ENCODE peak calls at places on chromosome 16, in eight cellular contexts. One of them, this sample, is unnamed.

GRCh38 chr16:85615014-85615851 is 2.1 kb downstream of the GSE1 start:
- DNase-seq in activated CD8-positive, alpha-beta T cell treated with anti-CD3 and anti-CD28 coated beads for 36 hours: peak
- DNase-seq in WTC11: peak
- DNase-seq in AG04450: no peak
- DNase-seq in pancreas: peak
- DNase-seq in GM20000: no peak
- DNase-seq in GM13976: no peak
- DNase-seq in kidney: peak
- DNase-seq in this sample: peak

GRCh38 chr16:12061336-12062055 is 85.0 kb downstream of the SNX29 start:
- DNase-seq in AG04450: no peak
- DNase-seq in pancreas: no peak
- DNase-seq in WTC11: no peak
- DNase-seq in kidney: peak
- DNase-seq in GM13976: peak
- DNase-seq in activated CD8-positive, alpha-beta T cell treated with anti-CD3 and anti-CD28 coated beads for 36 hours: no peak
- DNase-seq in GM20000: no peak
- DNase-seq in this sample: no peak

GRCh38 chr16:78894872-78895271 is 705.7 kb downstream of the MAF start:
- DNase-seq in activated CD8-positive, alpha-beta T cell treated with anti-CD3 and anti-CD28 coated beads for 36 hours: no peak
- DNase-seq in WTC11: no peak
- DNase-seq in GM20000: no peak
- DNase-seq in pancreas: no peak
- DNase-seq in kidney: no peak
- DNase-seq in AG04450: no peak
- DNase-seq in GM13976: no peak
- DNase-seq in this sample: no peak

GRCh38 chr16:83675136-83675535 is 132.6 kb upstream of the HSBP1 start:
- DNase-seq in GM20000: no peak
- DNase-seq in AG04450: no peak
- DNase-seq in activated CD8-positive, alpha-beta T cell treated with anti-CD3 and anti-CD28 coated beads for 36 hours: no peak
- DNase-seq in kidney: no peak
- DNase-seq in pancreas: no peak
- DNase-seq in WTC11: no peak
- DNase-seq in GM13976: no peak
- DNase-seq in this sample: no peak

GRCh38 chr16:4273858-4274291 is 1.1 kb upstream of the TFAP4 start:
- DNase-seq in GM13976: peak
- DNase-seq in activated CD8-positive, alpha-beta T cell treated with anti-CD3 and anti-CD28 coated beads for 36 hours: peak
- DNase-seq in pancreas: peak
- DNase-seq in GM20000: peak
- DNase-seq in WTC11: peak
- DNase-seq in kidney: peak
- DNase-seq in AG04450: no peak
- DNase-seq in this sample: peak

GRCh38 chr16:11655655-11656054 is 12.6 kb upstream of the SNN start:
- DNase-seq in kidney: no peak
- DNase-seq in GM13976: no peak
- DNase-seq in GM20000: no peak
- DNase-seq in activated CD8-positive, alpha-beta T cell treated with anti-CD3 and anti-CD28 coated beads for 36 hours: no peak
- DNase-seq in WTC11: no peak
- DNase-seq in pancreas: no peak
- DNase-seq in AG04450: no peak
- DNase-seq in this sample: no peak

GRCh38 chr16:51287231-51287630 is 136.2 kb upstream of the SALL1 start:
- DNase-seq in AG04450: no peak
- DNase-seq in WTC11: no peak
- DNase-seq in activated CD8-positive, alpha-beta T cell treated with anti-CD3 and anti-CD28 coated beads for 36 hours: no peak
- DNase-seq in GM20000: no peak
- DNase-seq in GM13976: no peak
- DNase-seq in kidney: no peak
- DNase-seq in pancreas: no peak
- DNase-seq in this sample: peak

GRCh38 chr16:23385441-23385840 is 67.5 kb downstream of the COG7 start:
- DNase-seq in activated CD8-positive, alpha-beta T cell treated with anti-CD3 and anti-CD28 coated beads for 36 hours: no peak
- DNase-seq in pancreas: no peak
- DNase-seq in GM13976: no peak
- DNase-seq in WTC11: no peak
- DNase-seq in GM20000: no peak
- DNase-seq in kidney: peak
- DNase-seq in AG04450: no peak
- DNase-seq in this sample: no peak

GRCh38 chr16:73215482-73216377 is 167.8 kb upstream of the ZFHX3 start:
- DNase-seq in WTC11: no peak
- DNase-seq in kidney: no peak
- DNase-seq in AG04450: peak
- DNase-seq in GM13976: no peak
- DNase-seq in pancreas: no peak
- DNase-seq in activated CD8-positive, alpha-beta T cell treated with anti-CD3 and anti-CD28 coated beads for 36 hours: no peak
- DNase-seq in GM20000: no peak
- DNase-seq in this sample: no peak

GRCh38 chr16:64826374-64826773 is 295.5 kb downstream of the CDH11 start:
- DNase-seq in pancreas: no peak
- DNase-seq in GM20000: no peak
- DNase-seq in GM13976: no peak
- DNase-seq in AG04450: no peak
- DNase-seq in WTC11: no peak
- DNase-seq in kidney: no peak
- DNase-seq in activated CD8-positive, alpha-beta T cell treated with anti-CD3 and anti-CD28 coated beads for 36 hours: no peak
- DNase-seq in this sample: no peak

GRCh38 chr16:88810868-88811599 is 694 bp downstream of the APRT start:
- DNase-seq in pancreas: peak
- DNase-seq in GM20000: peak
- DNase-seq in kidney: peak
- DNase-seq in AG04450: peak
- DNase-seq in GM13976: peak
- DNase-seq in WTC11: no peak
- DNase-seq in activated CD8-positive, alpha-beta T cell treated with anti-CD3 and anti-CD28 coated beads for 36 hours: peak
- DNase-seq in this sample: peak

GRCh38 chr16:79372504-79373184 is 227.9 kb downstream of the MAF start:
- DNase-seq in AG04450: no peak
- DNase-seq in kidney: no peak
- DNase-seq in WTC11: no peak
- DNase-seq in GM13976: no peak
- DNase-seq in GM20000: no peak
- DNase-seq in activated CD8-positive, alpha-beta T cell treated with anti-CD3 and anti-CD28 coated beads for 36 hours: peak
- DNase-seq in pancreas: no peak
- DNase-seq in this sample: no peak

GRCh38 chr16:75256059-75256870 is 4.8 kb upstream of the BCAR1 start:
- DNase-seq in activated CD8-positive, alpha-beta T cell treated with anti-CD3 and anti-CD28 coated beads for 36 hours: no peak
- DNase-seq in AG04450: no peak
- DNase-seq in kidney: peak
- DNase-seq in pancreas: no peak
- DNase-seq in GM20000: no peak
- DNase-seq in GM13976: no peak
- DNase-seq in WTC11: peak
- DNase-seq in this sample: no peak

GRCh38 chr16:21663889-21664647 is at the start of gene OTOA:
- DNase-seq in activated CD8-positive, alpha-beta T cell treated with anti-CD3 and anti-CD28 coated beads for 36 hours: peak
- DNase-seq in kidney: peak
- DNase-seq in AG04450: no peak
- DNase-seq in pancreas: no peak
- DNase-seq in WTC11: peak
- DNase-seq in GM13976: peak
- DNase-seq in GM20000: no peak
- DNase-seq in this sample: peak

GRCh38 chr16:70638814-70639792 is 7.3 kb upstream of the IL34 start:
- DNase-seq in kidney: no peak
- DNase-seq in pancreas: no peak
- DNase-seq in AG04450: peak
- DNase-seq in GM20000: no peak
- DNase-seq in activated CD8-positive, alpha-beta T cell treated with anti-CD3 and anti-CD28 coated beads for 36 hours: no peak
- DNase-seq in WTC11: no peak
- DNase-seq in GM13976: no peak
- DNase-seq in this sample: no peak

GRCh38 chr16:79712273-79712672 is 111.7 kb upstream of the MAF start:
- DNase-seq in kidney: no peak
- DNase-seq in GM20000: no peak
- DNase-seq in GM13976: no peak
- DNase-seq in activated CD8-positive, alpha-beta T cell treated with anti-CD3 and anti-CD28 coated beads for 36 hours: no peak
- DNase-seq in pancreas: no peak
- DNase-seq in AG04450: no peak
- DNase-seq in WTC11: no peak
- DNase-seq in this sample: no peak

GRCh38 chr16:64590516-64590915 is 531.3 kb downstream of the CDH11 start:
- DNase-seq in WTC11: no peak
- DNase-seq in pancreas: no peak
- DNase-seq in activated CD8-positive, alpha-beta T cell treated with anti-CD3 and anti-CD28 coated beads for 36 hours: no peak
- DNase-seq in AG04450: no peak
- DNase-seq in GM13976: no peak
- DNase-seq in GM20000: no peak
- DNase-seq in kidney: no peak
- DNase-seq in this sample: no peak

DNA sequence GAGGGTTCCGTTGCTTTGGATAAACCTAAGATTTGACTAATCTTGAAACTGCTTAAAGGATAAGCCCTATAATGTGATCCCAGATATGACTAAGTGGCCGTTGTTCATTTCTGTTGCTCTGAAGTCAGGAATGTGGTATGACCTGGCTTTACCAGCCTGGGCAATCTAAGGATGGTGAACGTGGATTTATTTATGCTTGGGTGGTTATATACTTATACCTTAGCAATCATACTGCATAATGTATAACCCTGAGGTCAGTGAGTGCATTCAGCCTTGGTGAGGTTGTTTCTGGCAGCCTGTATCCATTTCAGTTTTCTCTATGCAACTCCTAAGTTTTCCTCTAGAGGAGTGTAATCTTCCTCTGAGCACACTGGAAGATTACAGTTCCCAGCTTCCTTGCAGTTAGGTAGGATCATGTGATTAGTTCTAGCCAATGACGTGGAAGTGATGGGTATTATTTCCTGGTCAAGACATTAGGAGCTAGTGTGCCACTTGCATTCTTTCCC is 41.9 kb downstream of the FTO start:
- DNase-seq in pancreas: no peak
- DNase-seq in WTC11: no peak
- DNase-seq in activated CD8-positive, alpha-beta T cell treated with anti-CD3 and anti-CD28 coated beads for 36 hours: no peak
- DNase-seq in kidney: no peak
- DNase-seq in GM20000: no peak
- DNase-seq in GM13976: no peak
- DNase-seq in AG04450: no peak
- DNase-seq in this sample: no peak
- TF ChIP-seq CTCF in pancreas: no peak
- TF ChIP-seq CTCF in WTC11: no peak
- TF ChIP-seq CTCF in activated CD8-positive, alpha-beta T cell treated with anti-CD3 and anti-CD28 coated beads for 36 hours: no peak
- TF ChIP-seq CTCF in kidney: no peak
- TF ChIP-seq CTCF in GM20000: no peak
- TF ChIP-seq CTCF in GM13976: no peak
- TF ChIP-seq CTCF in AG04450: peak
- TF ChIP-seq CTCF in this sample: no peak

GRCh38 chr16:19213885-19214284 is 45.8 kb downstream of the SYT17 start:
- DNase-seq in GM13976: no peak
- DNase-seq in activated CD8-positive, alpha-beta T cell treated with anti-CD3 and anti-CD28 coated beads for 36 hours: peak
- DNase-seq in AG04450: no peak
- DNase-seq in WTC11: no peak
- DNase-seq in pancreas: no peak
- DNase-seq in kidney: no peak
- DNase-seq in GM20000: no peak
- DNase-seq in this sample: no peak
- TF ChIP-seq CTCF in GM13976: no peak
- TF ChIP-seq CTCF in activated CD8-positive, alpha-beta T cell treated with anti-CD3 and anti-CD28 coated beads for 36 hours: peak
- TF ChIP-seq CTCF in AG04450: no peak
- TF ChIP-seq CTCF in WTC11: no peak
- TF ChIP-seq CTCF in pancreas: no peak
- TF ChIP-seq CTCF in kidney: no peak
- TF ChIP-seq CTCF in GM20000: no peak
- TF ChIP-seq CTCF in this sample: no peak

GRCh38 chr16:57951204-57951960 is 19.5 kb downstream of the CNGB1 start:
- DNase-seq in GM20000: no peak
- DNase-seq in GM13976: no peak
- DNase-seq in kidney: no peak
- DNase-seq in AG04450: no peak
- DNase-seq in WTC11: no peak
- DNase-seq in pancreas: no peak
- DNase-seq in activated CD8-positive, alpha-beta T cell treated with anti-CD3 and anti-CD28 coated beads for 36 hours: no peak
- DNase-seq in this sample: no peak

GRCh38 chr16:57950382-57950781 is 20.5 kb downstream of the CNGB1 start:
- DNase-seq in kidney: no peak
- DNase-seq in GM13976: no peak
- DNase-seq in GM20000: no peak
- DNase-seq in WTC11: no peak
- DNase-seq in AG04450: no peak
- DNase-seq in activated CD8-positive, alpha-beta T cell treated with anti-CD3 and anti-CD28 coated beads for 36 hours: no peak
- DNase-seq in pancreas: no peak
- DNase-seq in this sample: no peak

GRCh38 chr16:57949595-57950238 is 21.2 kb downstream of the CNGB1 start:
- DNase-seq in activated CD8-positive, alpha-beta T cell treated with anti-CD3 and anti-CD28 coated beads for 36 hours: no peak
- DNase-seq in GM20000: no peak
- DNase-seq in AG04450: no peak
- DNase-seq in GM13976: no peak
- DNase-seq in kidney: no peak
- DNase-seq in WTC11: no peak
- DNase-seq in pancreas: no peak
- DNase-seq in this sample: no peak

GRCh38 chr16:57948027-57948426 is 22.9 kb downstream of the CNGB1 start:
- DNase-seq in GM13976: no peak
- DNase-seq in AG04450: no peak
- DNase-seq in activated CD8-positive, alpha-beta T cell treated with anti-CD3 and anti-CD28 coated beads for 36 hours: no peak
- DNase-seq in GM20000: no peak
- DNase-seq in kidney: no peak
- DNase-seq in WTC11: no peak
- DNase-seq in pancreas: no peak
- DNase-seq in this sample: no peak

GRCh38 chr16:57949013-57949412 is 21.9 kb downstream of the CNGB1 start:
- DNase-seq in WTC11: no peak
- DNase-seq in activated CD8-positive, alpha-beta T cell treated with anti-CD3 and anti-CD28 coated beads for 36 hours: no peak
- DNase-seq in AG04450: no peak
- DNase-seq in GM13976: no peak
- DNase-seq in kidney: peak
- DNase-seq in GM20000: no peak
- DNase-seq in pancreas: no peak
- DNase-seq in this sample: no peak
- TF ChIP-seq CTCF in WTC11: no peak
- TF ChIP-seq CTCF in activated CD8-positive, alpha-beta T cell treated with anti-CD3 and anti-CD28 coated beads for 36 hours: no peak
- TF ChIP-seq CTCF in AG04450: no peak
- TF ChIP-seq CTCF in GM13976: no peak
- TF ChIP-seq CTCF in kidney: no peak
- TF ChIP-seq CTCF in GM20000: no peak
- TF ChIP-seq CTCF in pancreas: no peak
- TF ChIP-seq CTCF in this sample: no peak

DNA sequence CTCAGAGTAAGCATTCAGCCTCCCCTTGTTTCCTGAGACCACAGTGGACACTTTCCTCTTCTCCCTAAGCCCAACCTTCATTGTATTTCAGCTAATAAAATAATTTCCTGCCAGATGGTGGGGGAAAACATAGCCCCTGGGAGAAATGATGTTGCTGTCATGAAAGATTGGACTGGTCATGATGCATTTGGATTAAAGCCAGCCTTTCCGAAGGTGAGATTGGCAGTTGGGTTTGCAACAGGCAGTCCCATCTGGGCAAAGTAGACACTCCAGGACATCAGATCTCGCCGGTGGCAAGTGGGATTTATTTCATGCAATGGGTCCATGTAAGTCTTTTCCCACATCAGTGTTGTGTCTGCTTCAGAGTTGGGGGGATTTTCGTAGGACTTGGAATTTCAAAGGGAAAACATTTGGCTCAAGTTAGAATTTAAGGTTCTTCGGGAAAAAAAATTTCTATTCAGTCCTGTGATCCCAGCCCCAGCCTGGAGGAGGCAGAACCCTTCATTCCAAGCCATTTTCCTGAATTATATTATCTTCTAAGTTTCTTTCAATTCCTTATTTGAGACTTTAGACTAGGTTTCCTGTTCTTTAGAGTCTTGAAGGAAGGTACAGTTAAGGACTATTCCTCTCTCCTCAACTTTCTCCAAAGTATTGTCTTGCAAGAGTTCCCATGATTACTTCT is 391.7 kb downstream of the XYLT1 start:
- DNase-seq in WTC11: no peak
- DNase-seq in activated CD8-positive, alpha-beta T cell treated with anti-CD3 and anti-CD28 coated beads for 36 hours: no peak
- DNase-seq in kidney: no peak
- DNase-seq in GM13976: no peak
- DNase-seq in GM20000: no peak
- DNase-seq in AG04450: no peak
- DNase-seq in pancreas: no peak
- DNase-seq in this sample: no peak
- TF ChIP-seq CTCF in WTC11: no peak
- TF ChIP-seq CTCF in activated CD8-positive, alpha-beta T cell treated with anti-CD3 and anti-CD28 coated beads for 36 hours: no peak
- TF ChIP-seq CTCF in kidney: no peak
- TF ChIP-seq CTCF in GM13976: no peak
- TF ChIP-seq CTCF in GM20000: no peak
- TF ChIP-seq CTCF in AG04450: peak
- TF ChIP-seq CTCF in pancreas: no peak
- TF ChIP-seq CTCF in this sample: no peak

This sample was measured in nephron progenitor cell.